ENCODE peak calls at places on chromosomes 5 and 9, in ten cellular contexts. D, Q, P, Z, B, L, X, H, K and F are unnamed samples.

GRCh38 chr5:115450741-115451140 is 93.8 kb downstream of the FEM1C start:
- DNase-seq in D (no peak), Q (no peak), P (no peak), Z (no peak), B (no peak), L (no peak), X (no peak), H (no peak), K (no peak), F (no peak)

GRCh38 chr5:64210866-64211265 is 45.2 kb downstream of the RNF180 start:
- DNase-seq in D (no peak), Q (no peak), P (no peak), Z (no peak), B (no peak), L (no peak), X (no peak), H (no peak), K (no peak), F (no peak)

GRCh38 chr5:72842816-72843215 is 26.4 kb downstream of the TNPO1 start:
- DNase-seq in D (no peak), Q (no peak), P (no peak), Z (no peak), B (no peak), L (no peak), X (peak; percentile 92), H (no peak), K (no peak), F (no peak)

GRCh38 chr5:37212096-37212495 is 37.1 kb downstream of the CPLANE1 start:
- DNase-seq in D (no peak), Q (no peak), P (no peak), Z (no peak), B (no peak), L (no peak), X (peak; percentile 5), H (no peak), K (no peak), F (no peak)

GRCh38 chr9:94719878-94720277 is 6.6 kb upstream of the AOPEP start:
- DNase-seq in D (no peak), Q (no peak), P (no peak), Z (no peak), B (no peak), L (no peak), X (no peak), H (no peak), K (no peak), F (no peak)

GRCh38 chr5:96087939-96088338 is 126.3 kb upstream of the ELL2 start:
- DNase-seq in D (no peak), Q (no peak), P (no peak), Z (no peak), B (no peak), L (no peak), X (no peak), H (no peak), K (no peak), F (no peak)

GRCh38 chr5:157366741-157367684 is 93.0 kb upstream of the NIPAL4 start:
- DNase-seq in D (no peak), Q (no peak), P (peak; percentile 53), Z (no peak), B (no peak), L (no peak), X (peak; percentile 74), H (no peak), K (no peak), F (peak; percentile 46)

GRCh38 chr5:132760601-132761317 is 13.5 kb downstream of the CCNI2 start:
- DNase-seq in D (no peak), Q (peak; percentile 66), P (no peak), Z (no peak), B (no peak), L (no peak), X (no peak), H (no peak), K (no peak), F (no peak)

GRCh38 chr9:128244443-128245226 is 31.2 kb downstream of the GOLGA2 start:
- DNase-seq in D (no peak), Q (peak; percentile 45), P (peak; percentile 96), Z (no peak), B (peak; percentile 86), L (peak; percentile 88), X (no peak), H (peak; percentile 88), K (no peak), F (peak; percentile 90)

GRCh38 chr9:113929634-113930092 is 53.6 kb downstream of the ZNF618 start:
- DNase-seq in D (no peak), Q (no peak), P (no peak), Z (no peak), B (no peak), L (no peak), X (no peak), H (no peak), K (no peak), F (no peak)

GRCh38 chr5:138275379-138275782 is 960 bp upstream of the GFRA3 start:
- DNase-seq in D (no peak), Q (no peak), P (peak; percentile 89), Z (no peak), B (no peak), L (no peak), X (no peak), H (no peak), K (no peak), F (no peak)

GRCh38 chr9:108099854-108100253 is 610.3 kb upstream of the KLF4 start:
- DNase-seq in D (no peak), Q (no peak), P (no peak), Z (no peak), B (no peak), L (no peak), X (no peak), H (no peak), K (no peak), F (no peak)

GRCh38 chr9:94623253-94623652 is 16.1 kb downstream of the FBP1 start:
- DNase-seq in D (no peak), Q (no peak), P (peak; percentile 67), Z (peak; percentile 39), B (no peak), L (no peak), X (peak; percentile 66), H (no peak), K (no peak), F (peak; percentile 28)

GRCh38 chr9:34459356-34459755 is 751 bp downstream of the DNAI1 start:
- DNase-seq in D (no peak), Q (no peak), P (no peak), Z (no peak), B (no peak), L (no peak), X (no peak), H (no peak), K (no peak), F (no peak)
- H3K4me1 ChIP-seq in D (peaks cover 14% of the 10 kb centered on the region), Q (peaks cover 20% of the 10 kb centered on the region), P (peaks cover 30% of the 10 kb centered on the region), Z (peaks cover 12% of the 10 kb centered on the region), B (peaks cover 11% of the 10 kb centered on the region), L (peaks cover 5% of the 10 kb centered on the region), X (peaks cover 25% of the 10 kb centered on the region), H (peaks cover 41% of the 10 kb centered on the region), K (peaks cover 13% of the 10 kb centered on the region), F (peaks cover 22% of the 10 kb centered on the region)

DNA sequence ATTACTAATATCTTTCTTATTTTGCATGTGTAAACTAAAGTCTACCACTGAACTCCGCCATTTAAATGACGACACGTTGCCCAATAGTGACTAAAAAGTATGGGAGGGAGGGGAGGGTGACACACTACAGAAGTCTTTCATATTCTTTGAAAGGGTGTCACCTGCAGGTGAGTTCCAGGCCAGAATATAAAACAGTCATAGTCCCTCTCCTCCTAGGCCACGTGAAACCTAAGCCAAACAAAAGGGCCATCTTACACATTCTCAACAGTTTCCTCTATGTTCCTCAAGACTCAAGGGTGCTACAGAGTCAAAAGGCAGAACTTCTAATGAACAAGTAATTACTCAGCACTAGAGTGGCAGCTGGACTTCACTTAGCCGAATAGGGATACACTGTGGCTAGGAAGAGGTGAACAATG is 6.4 kb downstream of the CEMIP2 start:
- DNase-seq in D (peak; percentile 10), Q (no peak), P (no peak), Z (no peak), B (no peak), L (no peak), X (no peak), H (no peak), K (no peak), F (no peak)
- H3K4me1 ChIP-seq in D (peaks cover 81% of the 10 kb centered on the region), Q (peaks cover 83% of the 10 kb centered on the region), P (no peaks in the 10 kb centered on the region), Z (peaks cover 26% of the 10 kb centered on the region), B (peaks cover 5% of the 10 kb centered on the region), L (peaks cover 2% of the 10 kb centered on the region), X (peaks cover 87% of the 10 kb centered on the region), H (peaks cover 46% of the 10 kb centered on the region), K (peaks cover 28% of the 10 kb centered on the region), F (peaks cover 18% of the 10 kb centered on the region)

GRCh38 chr5:107324071-107324470 is 346.7 kb downstream of the EFNA5 start:
- DNase-seq in D (no peak), Q (no peak), P (no peak), Z (no peak), B (no peak), L (no peak), X (no peak), H (no peak), K (no peak), F (no peak)
- H3K4me1 ChIP-seq in D (no peaks in the 10 kb centered on the region), Q (peaks cover 10% of the 10 kb centered on the region), P (no peaks in the 10 kb centered on the region), Z (no peaks in the 10 kb centered on the region), B (no peaks in the 10 kb centered on the region), L (no peaks in the 10 kb centered on the region), X (no peaks in the 10 kb centered on the region), H (no peaks in the 10 kb centered on the region), K (no peaks in the 10 kb centered on the region), F (no peaks in the 10 kb centered on the region)

DNA sequence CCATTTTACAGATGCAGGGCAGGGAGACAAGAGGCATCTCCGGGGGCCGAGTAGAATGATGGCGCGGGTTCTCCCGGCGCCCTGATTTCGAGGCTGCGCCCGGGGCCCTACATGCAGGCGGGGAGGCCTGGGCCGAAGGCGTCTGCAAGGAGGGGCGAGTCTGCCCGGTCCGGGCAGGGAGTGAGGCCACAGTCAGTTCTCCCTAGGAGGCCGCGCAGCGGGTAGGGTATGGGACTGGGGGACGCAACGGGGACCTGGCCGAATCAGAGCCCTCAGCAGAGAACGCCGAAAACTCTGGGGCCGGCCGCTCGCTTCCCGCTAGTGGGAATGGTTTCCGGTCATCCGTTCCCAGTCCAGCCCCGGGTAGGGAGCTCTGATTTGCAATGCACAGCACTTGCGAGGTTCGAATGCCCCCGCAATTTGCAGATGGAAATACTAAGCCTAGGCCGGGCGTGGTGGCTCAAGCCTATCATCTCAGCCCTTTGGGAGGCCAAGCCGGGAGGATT is 6.4 kb downstream of the TLX3 start:
- DNase-seq in D (no peak), Q (no peak), P (no peak), Z (no peak), B (no peak), L (no peak), X (no peak), H (no peak), K (no peak), F (no peak)
- H3K4me1 ChIP-seq in D (peaks cover 7% of the 10 kb centered on the region), Q (no peaks in the 10 kb centered on the region), P (peaks cover 31% of the 10 kb centered on the region), Z (peaks cover 6% of the 10 kb centered on the region), B (no peaks in the 10 kb centered on the region), L (no peaks in the 10 kb centered on the region), X (no peaks in the 10 kb centered on the region), H (peaks cover 52% of the 10 kb centered on the region), K (peaks cover 42% of the 10 kb centered on the region), F (peaks cover 54% of the 10 kb centered on the region)

DNA sequence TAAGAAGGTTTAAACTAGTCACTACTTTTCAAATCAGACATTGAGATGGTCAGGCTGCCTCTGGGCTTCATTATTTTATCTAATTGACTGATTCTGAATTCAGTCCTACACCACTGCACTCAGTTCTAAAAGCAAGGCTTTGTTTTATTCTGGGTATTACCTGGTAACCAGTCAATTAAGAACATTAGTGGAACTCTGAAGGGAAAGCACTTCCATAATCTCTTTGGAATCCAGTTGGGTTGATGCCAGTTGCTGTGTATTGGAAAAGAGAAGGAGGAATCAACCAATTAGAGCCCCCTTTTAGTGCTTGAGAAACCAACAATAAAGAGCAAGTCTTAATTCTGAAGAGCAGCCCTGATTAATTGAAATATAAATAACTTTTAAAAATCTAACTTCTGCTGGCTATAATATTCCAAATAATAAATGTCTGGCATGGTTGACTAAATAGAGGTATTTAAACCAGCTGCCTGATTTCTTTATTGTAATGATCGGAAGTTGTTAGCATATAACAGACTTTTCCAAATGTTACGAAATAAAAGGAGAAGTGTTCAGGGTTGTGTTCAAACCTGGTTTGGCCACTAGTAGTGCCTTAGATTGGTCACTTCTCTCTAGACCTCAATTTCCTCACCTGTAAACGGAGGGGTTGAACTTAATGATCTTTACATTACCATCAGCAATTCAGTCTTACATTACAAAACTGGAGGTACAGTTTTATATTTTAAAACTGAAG is 32.0 kb downstream of the CPEB4 start:
- DNase-seq in D (no peak), Q (no peak), P (no peak), Z (peak; percentile 31), B (no peak), L (no peak), X (no peak), H (no peak), K (no peak), F (no peak)
- H3K4me1 ChIP-seq in D (peaks cover 13% of the 10 kb centered on the region), Q (peaks cover 22% of the 10 kb centered on the region), P (peaks cover 34% of the 10 kb centered on the region), Z (peaks cover 10% of the 10 kb centered on the region), B (peaks cover 33% of the 10 kb centered on the region), L (peaks cover 22% of the 10 kb centered on the region), X (peaks cover 59% of the 10 kb centered on the region), H (peaks cover 99% of the 10 kb centered on the region), K (peaks cover 19% of the 10 kb centered on the region), F (no peaks in the 10 kb centered on the region)